ENCODE peak calls at places on chromosomes 13 and 19, in seven cellular contexts. G, Y, P, D, Q, I and S are unnamed samples. For H3K4me1, the result is how much of the 10 kb centered on the place peaks cover.

GRCh38 chr13:78022164-78022877 is 103.7 kb upstream of the EDNRB start:
- DNase-seq in G (no peak), Y (no peak), P (peak), D (peak), Q (peak), I (peak), S (peak)

GRCh38 chr19:40175820-40176219 is 15.4 kb upstream of the MAP3K10 start:
- DNase-seq in G (no peak), Y (no peak), P (no peak), D (no peak), Q (no peak), I (no peak), S (no peak)

GRCh38 chr13:25727250-25727649 is 324.6 kb downstream of the SHISA2 start:
- DNase-seq in G (no peak), Y (no peak), P (no peak), D (no peak), Q (no peak), I (no peak), S (no peak)

GRCh38 chr19:30003862-30004261 is 61.8 kb downstream of the URI1 start:
- DNase-seq in G (no peak), Y (no peak), P (no peak), D (no peak), Q (no peak), I (no peak), S (no peak)

GRCh38 chr19:768424-768823 is 17.5 kb downstream of the MISP start:
- DNase-seq in G (no peak), Y (no peak), P (no peak), D (no peak), Q (no peak), I (peak), S (no peak)

GRCh38 chr19:19276386-19276785 is 3.3 kb upstream of the TM6SF2 start:
- DNase-seq in G (no peak), Y (no peak), P (no peak), D (no peak), Q (no peak), I (peak), S (no peak)

GRCh38 chr13:111474136-111475002 is 153.9 kb downstream of the TEX29 start:
- DNase-seq in G (no peak), Y (no peak), P (no peak), D (no peak), Q (no peak), I (peak), S (no peak)

GRCh38 chr19:47158879-47159509 is 28.4 kb downstream of the SAE1 start:
- DNase-seq in G (no peak), Y (no peak), P (no peak), D (no peak), Q (no peak), I (peak), S (no peak)

GRCh38 chr19:17860331-17860992 is 752 bp downstream of the RPL18A start:
- DNase-seq in G (no peak), Y (peak), P (no peak), D (no peak), Q (no peak), I (no peak), S (no peak)

GRCh38 chr13:93172109-93172508 is 54.5 kb upstream of the GPC6 start:
- DNase-seq in G (no peak), Y (no peak), P (no peak), D (no peak), Q (no peak), I (no peak), S (no peak)

GRCh38 chr19:12665281-12665573 is 1.3 kb downstream of the MAN2B1 start:
- DNase-seq in G (no peak), Y (no peak), P (peak), D (no peak), Q (no peak), I (no peak), S (peak)

GRCh38 chr13:105972811-105973590 is 562.5 kb downstream of the EFNB2 start:
- DNase-seq in G (no peak), Y (no peak), P (no peak), D (no peak), Q (no peak), I (no peak), S (no peak)

GRCh38 chr19:12983091-12983490 is 12.2 kb upstream of the NFIX start:
- DNase-seq in G (no peak), Y (no peak), P (no peak), D (no peak), Q (no peak), I (no peak), S (no peak)

GRCh38 chr13:29190298-29190697 is 370.2 kb downstream of the MTUS2 start:
- DNase-seq in G (no peak), Y (no peak), P (no peak), D (no peak), Q (no peak), I (no peak), S (no peak)

GRCh38 chr19:9011875-9012274 is 1.7 kb upstream of the MUC16 start:
- DNase-seq in G (no peak), Y (no peak), P (no peak), D (no peak), Q (no peak), I (no peak), S (no peak)

GRCh38 chr13:59422646-59423045 is 741.1 kb downstream of the DIAPH3 start:
- DNase-seq in G (no peak), Y (no peak), P (no peak), D (no peak), Q (no peak), I (no peak), S (no peak)

GRCh38 chr19:41328818-41329220 is 18.8 kb downstream of the CCDC97 start:
- DNase-seq in G (no peak), Y (no peak), P (no peak), D (no peak), Q (no peak), I (no peak), S (no peak)

GRCh38 chr13:37173214-37173613 is 67.8 kb upstream of the CSNK1A1L start:
- DNase-seq in G (no peak), Y (no peak), P (no peak), D (no peak), Q (no peak), I (peak), S (no peak)

GRCh38 chr13:64755961-64756360 is 2474.2 kb downstream of the PCDH9 start:
- DNase-seq in G (no peak), Y (no peak), P (no peak), D (no peak), Q (no peak), I (peak), S (no peak)

GRCh38 chr13:77833331-77833863 is 85.2 kb downstream of the EDNRB start:
- DNase-seq in G (no peak), Y (no peak), P (peak), D (peak), Q (no peak), I (peak), S (no peak)

GRCh38 chr19:6038634-6039405 is 60.9 kb upstream of the RANBP3 start:
- DNase-seq in G (no peak), Y (no peak), P (no peak), D (no peak), Q (peak), I (no peak), S (no peak)

GRCh38 chr19:17942181-17942580 is 9.4 kb downstream of the CCDC124 start:
- DNase-seq in G (no peak), Y (no peak), P (no peak), D (no peak), Q (no peak), I (no peak), S (no peak)

GRCh38 chr13:105177265-105177900 is 1358.1 kb downstream of the EFNB2 start:
- DNase-seq in G (no peak), Y (no peak), P (no peak), D (no peak), Q (no peak), I (no peak), S (no peak)

GRCh38 chr13:51191743-51192142 is 30.5 kb upstream of the FAM124A start:
- DNase-seq in G (no peak), Y (no peak), P (no peak), D (no peak), Q (no peak), I (no peak), S (no peak)

GRCh38 chr19:57830071-57830602 is at the start of gene ZNF587B:
- DNase-seq in G (peak), Y (peak), P (peak), D (peak), Q (peak), I (peak), S (peak)

GRCh38 chr13:93254775-93255174 is 28.2 kb downstream of the GPC6 start:
- DNase-seq in G (no peak), Y (no peak), P (no peak), D (no peak), Q (no peak), I (peak), S (no peak)

GRCh38 chr13:24080134-24080533 is 80.4 kb upstream of the SPATA13 start:
- DNase-seq in G (no peak), Y (no peak), P (no peak), D (no peak), Q (no peak), I (no peak), S (no peak)

GRCh38 chr13:23965346-23965745 is 68.0 kb upstream of the C1QTNF9B start:
- DNase-seq in G (no peak), Y (no peak), P (no peak), D (no peak), Q (no peak), I (no peak), S (no peak)

GRCh38 chr19:51602189-51602854 is 27.9 kb downstream of the SIGLEC5 start:
- DNase-seq in G (no peak), Y (no peak), P (no peak), D (no peak), Q (no peak), I (no peak), S (no peak)

GRCh38 chr19:40923934-40924391 is 41.9 kb upstream of the CYP2A7 start:
- DNase-seq in G (no peak), Y (no peak), P (no peak), D (no peak), Q (no peak), I (no peak), S (no peak)

GRCh38 chr13:71661921-71662320 is 205.1 kb downstream of the DACH1 start:
- DNase-seq in G (no peak), Y (no peak), P (no peak), D (no peak), Q (no peak), I (peak), S (no peak)

GRCh38 chr13:100724568-100724967 is 50.0 kb upstream of the TMTC4 start:
- DNase-seq in G (no peak), Y (no peak), P (no peak), D (no peak), Q (no peak), I (no peak), S (no peak)

DNA sequence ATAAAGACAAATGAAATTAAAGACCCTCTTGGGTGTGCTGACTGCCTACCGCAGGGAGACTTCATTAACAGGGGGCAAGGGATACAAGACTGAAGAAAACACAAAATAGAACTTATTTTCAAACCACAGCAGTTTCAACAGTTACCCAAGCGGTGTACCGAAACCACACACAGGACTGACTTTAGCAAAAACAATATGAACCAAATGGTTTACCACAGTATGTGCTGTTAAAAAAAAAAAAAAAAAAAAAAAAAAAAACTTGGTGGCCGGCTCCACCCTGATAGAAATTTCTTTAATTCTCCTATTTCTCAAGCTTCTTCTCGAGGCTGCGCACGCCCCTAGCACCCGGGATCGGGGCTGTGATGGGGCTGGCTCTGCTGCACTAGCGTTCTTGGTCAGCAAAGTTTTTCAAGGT is 42.6 kb downstream of the KLF2 start:
- DNase-seq in G (no peak), Y (peak), P (no peak), D (no peak), Q (no peak), I (no peak), S (no peak)
- H3K4me3 ChIP-seq in G (no peak), Y (no peak), P (no peak), D (no peak), Q (no peak), I (no peak), S (no peak)

GRCh38 chr13:113998781-113999617 is 25.1 kb upstream of the C13orf46 start:
- DNase-seq in G (no peak), Y (no peak), P (no peak), D (no peak), Q (no peak), I (no peak), S (peak)
- TF ChIP-seq CTCF in G (no peak), Y (no peak), P (no peak), D (no peak), Q (no peak), I (no peak), S (no peak)

GRCh38 chr19:10262771-10263170 is 8.1 kb upstream of the ICAM1 start:
- DNase-seq in G (no peak), Y (no peak), P (no peak), D (no peak), Q (no peak), I (no peak), S (no peak)
- H3K4me1 ChIP-seq in G (under half), Y (under half), P (under half), D (under half), Q (under half), I (under half), S (under half)

GRCh38 chr19:55341191-55342043 is 1.7 kb downstream of the KMT5C start:
- DNase-seq in G (peak), Y (peak), P (peak), D (peak), Q (peak), I (peak), S (peak)
- H3K4me3 ChIP-seq in G (peak), Y (peak), P (peak), D (peak), Q (no peak), I (no peak), S (peak)